ENCODE peak calls at places on chromosomes 11 and 22, in five cellular contexts. Z is NCI-H510A treated with DMSO at 0.1 percent for 48 hours; Q is CD4-positive, alpha-beta memory T cell; J is stimulated activated CD4-positive, alpha-beta T cell treated with anti-CD3 and anti-CD28 coated beads, Interleukin-2, amount 100 ng/mL, for 48 hours; I is mucosa of descending colon. V is an unnamed sample.

GRCh38 chr11:74877132-74877531 is 71.8 kb downstream of the XRRA1 start:
- DNase-seq in Z (no peak), Q (no peak), J (peak), I (no peak), V (no peak)

GRCh38 chr11:33280402-33280801 is 23.2 kb downstream of the HIPK3 start:
- DNase-seq in Z (no peak), Q (no peak), J (no peak), I (no peak), V (no peak)

GRCh38 chr11:130677486-130678153 is 229.2 kb downstream of the ADAMTS15 start:
- DNase-seq in Z (no peak), Q (no peak), J (no peak), I (no peak), V (no peak)

GRCh38 chr11:32436751-32437405 is 1.5 kb upstream of the WT1 start:
- DNase-seq in Z (no peak), Q (no peak), J (no peak), I (no peak), V (no peak)

GRCh38 chr11:105619556-105619955 is 9.7 kb downstream of the GRIA4 start:
- DNase-seq in Z (no peak), Q (no peak), J (no peak), I (no peak), V (no peak)

GRCh38 chr11:134663506-134664313 is 251.7 kb upstream of the B3GAT1 start:
- DNase-seq in Z (no peak), Q (no peak), J (no peak), I (no peak), V (no peak)

GRCh38 chr11:5204787-5205186 is 4.3 kb upstream of the OR51V1 start:
- DNase-seq in Z (peak), Q (no peak), J (no peak), I (no peak), V (peak)

GRCh38 chr22:38074181-38075104 is 9.5 kb downstream of the SLC16A8 start:
- DNase-seq in Z (no peak), Q (no peak), J (no peak), I (no peak), V (no peak)

GRCh38 chr22:23431337-23432072 is 148.6 kb downstream of the IGLL1 start:
- DNase-seq in Z (peak), Q (no peak), J (no peak), I (no peak), V (peak)

GRCh38 chr22:20881231-20881630 is 22.4 kb downstream of the SNAP29 start:
- DNase-seq in Z (no peak), Q (no peak), J (no peak), I (no peak), V (no peak)

GRCh38 chr22:49999063-49999900 is 13.3 kb downstream of the IL17REL start:
- DNase-seq in Z (no peak), Q (no peak), J (no peak), I (peak), V (no peak)

GRCh38 chr11:3164138-3164539 is 971 bp downstream of the OSBPL5 start:
- DNase-seq in Z (no peak), Q (no peak), J (no peak), I (peak), V (no peak)

GRCh38 chr22:23884133-23884532 is 10.1 kb upstream of the MIF start:
- DNase-seq in Z (no peak), Q (no peak), J (no peak), I (no peak), V (no peak)

GRCh38 chr11:107682182-107682971 is 29.5 kb downstream of the SLN start:
- DNase-seq in Z (no peak), Q (no peak), J (no peak), I (no peak), V (no peak)

GRCh38 chr11:106152013-106152412 is 74.6 kb downstream of the AASDHPPT start:
- DNase-seq in Z (no peak), Q (no peak), J (no peak), I (no peak), V (no peak)

GRCh38 chr11:124756753-124757227 is 4.7 kb upstream of the VSIG2 start:
- DNase-seq in Z (no peak), Q (no peak), J (no peak), I (no peak), V (no peak)